ENCODE peak calls at places on chromosome 13, in four cellular contexts. F, D, B and U are unnamed samples.
A peak's percentile ranks its signal among the peaks of the same experiment; 100 is the strongest.

GRCh38 chr13:112859817-112860190 is 109.2 kb upstream of the MCF2L start:
- DNase-seq in D (no peak), F (peak; percentile 52), B (no peak), U (no peak)

GRCh38 chr13:113558461-113558860 is 26.1 kb upstream of the TFDP1 start:
- DNase-seq in D (no peak), B (no peak), F (no peak), U (no peak)

GRCh38 chr13:113971471-113972231 is 2.2 kb downstream of the C13orf46 start:
- DNase-seq in F (no peak), B (no peak), D (no peak), U (no peak)

GRCh38 chr13:20116213-20116612 is 44.6 kb downstream of the GJA3 start:
- DNase-seq in D (no peak), B (no peak), F (no peak), U (no peak)

GRCh38 chr13:23898101-23898500 is 799 bp upstream of the C1QTNF9B start:
- DNase-seq in F (no peak), B (no peak), D (no peak), U (no peak)

GRCh38 chr13:71866173-71867091 is 572 bp downstream of the DACH1 start:
- DNase-seq in D (peak; percentile 31), F (no peak), B (peak; percentile 69), U (no peak)

GRCh38 chr13:21971662-21972635 is 301.1 kb downstream of the FGF9 start:
- DNase-seq in F (no peak), B (no peak), D (no peak), U (no peak)

GRCh38 chr13:32228330-32229041 is 86.7 kb downstream of the ZAR1L start:
- DNase-seq in B (no peak), F (no peak), D (no peak), U (peak; percentile 18)

GRCh38 chr13:25980255-25980654 is 71.6 kb downstream of the SHISA2 start:
- DNase-seq in D (no peak), B (no peak), F (no peak), U (no peak)

GRCh38 chr13:43042410-43042921 is 19.1 kb downstream of the DNAJC15 start:
- DNase-seq in F (no peak), B (no peak), D (no peak), U (no peak)

GRCh38 chr13:106100261-106100919 is 435.1 kb downstream of the EFNB2 start:
- DNase-seq in B (peak; percentile 72), D (no peak), F (peak; percentile 85), U (no peak)

GRCh38 chr13:99322297-99323103 is 15.3 kb upstream of the GPR183 start:
- DNase-seq in D (no peak), F (peak; percentile 46), B (no peak), U (peak; percentile 61)

GRCh38 chr13:97324115-97324514 is 102.0 kb downstream of the MBNL2 start:
- DNase-seq in F (no peak), D (no peak), B (no peak), U (no peak)

GRCh38 chr13:28337196-28338045 is 157.5 kb downstream of the FLT1 start:
- DNase-seq in D (no peak), F (no peak), B (no peak), U (peak; percentile 15)

GRCh38 chr13:72255908-72256307 is 388.9 kb upstream of the DACH1 start:
- DNase-seq in D (no peak), B (peak; percentile 52), F (no peak), U (peak; percentile 37)

GRCh38 chr13:43424386-43424785 is 362.4 kb downstream of the ENOX1 start:
- DNase-seq in B (no peak), F (no peak), D (no peak), U (no peak)

GRCh38 chr13:111339366-111340143 is 19.1 kb downstream of the TEX29 start:
- DNase-seq in B (no peak), D (no peak), F (no peak), U (no peak)

GRCh38 chr13:79692846-79693245 is 211.9 kb downstream of the NDFIP2 start:
- DNase-seq in D (no peak), B (no peak), F (no peak), U (no peak)

DNA sequence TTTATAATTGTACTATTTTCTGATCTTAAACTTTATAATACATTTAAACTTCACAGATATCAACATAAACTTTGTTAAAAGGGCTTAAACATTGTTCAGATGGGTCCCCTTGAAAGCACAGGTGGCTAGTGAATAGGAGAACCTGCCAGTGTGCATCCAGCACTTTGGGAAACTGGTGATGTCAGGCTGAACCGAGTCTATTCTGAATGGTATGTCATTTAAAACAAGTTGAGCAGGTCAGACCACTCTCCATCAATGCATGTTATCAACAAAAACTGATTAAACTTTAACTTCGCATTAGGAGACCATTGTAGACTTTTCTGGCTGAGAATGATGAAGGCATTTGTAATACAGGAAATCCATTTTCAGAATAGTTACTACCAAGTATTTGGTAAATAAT is 50.1 kb upstream of the FREM2 start:
- DNase-seq in F (peak; percentile 42), D (no peak), B (no peak), U (no peak)
- H3K4me1 ChIP-seq in F (peaks cover 10% of the 10 kb centered on the region), D (no peaks in the 10 kb centered on the region), B (no peaks in the 10 kb centered on the region), U (no peaks in the 10 kb centered on the region)

DNA sequence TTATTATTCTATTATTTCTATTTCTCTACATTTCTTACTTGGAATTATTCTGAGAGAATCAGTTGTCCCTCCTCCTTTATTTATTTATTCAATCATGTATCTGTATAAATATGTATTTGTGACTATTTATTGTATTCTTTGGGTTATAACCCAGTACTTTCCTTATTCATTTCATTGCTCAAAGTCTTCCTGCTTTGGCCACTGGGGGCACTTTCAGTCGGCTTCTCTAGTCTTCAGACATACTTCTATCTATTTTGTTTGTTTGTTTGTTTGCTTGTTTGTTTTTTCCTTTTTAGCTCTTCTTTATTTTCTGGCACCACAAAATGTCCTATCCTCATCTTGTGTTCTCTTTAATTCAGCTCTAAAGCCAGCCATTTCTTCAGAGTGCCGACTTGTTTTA is 260.4 kb downstream of the NALCN start:
- DNase-seq in D (no peak), F (no peak), B (no peak), U (no peak)
- TF ChIP-seq CTCF in D (peak; percentile 13), F (peak; percentile 66), B (peak; percentile 34), U (peak; percentile 48)

GRCh38 chr13:34939771-34940170 is 2.3 kb upstream of the NBEA start:
- DNase-seq in F (no peak), D (no peak), B (no peak), U (no peak)

GRCh38 chr13:34941835-34942731 is at the start of gene NBEA:
- DNase-seq in F (peak; percentile 82), B (peak; percentile 98), D (peak; percentile 87), U (peak; percentile 19)

GRCh38 chr13:34943675-34944634 is 1.9 kb downstream of the NBEA start:
- DNase-seq in B (no peak), D (no peak), F (no peak), U (no peak)

GRCh38 chr13:34941436-34941834 is 635 bp upstream of the NBEA start:
- DNase-seq in D (no peak), F (no peak), B (no peak), U (no peak)

GRCh38 chr13:34942732-34943674 is 933 bp downstream of the NBEA start:
- DNase-seq in B (peak; percentile 63), D (peak; percentile 26), F (no peak), U (no peak)
- H3K27ac ChIP-seq in B (no peak overlapping the region), D (peak overlapping the region; percentile 78), F (no peak overlapping the region), U (no peak overlapping the region)

GRCh38 chr13:78649997-78650724 is 8.8 kb downstream of the OBI1 start:
- DNase-seq in F (no peak), B (no peak), D (no peak), U (no peak)
- H3K4me1 ChIP-seq in F (no peaks in the 10 kb centered on the region), B (no peaks in the 10 kb centered on the region), D (no peaks in the 10 kb centered on the region), U (no peaks in the 10 kb centered on the region)

GRCh38 chr13:91817250-91817649 is 418.8 kb downstream of the GPC5 start:
- DNase-seq in D (no peak), F (no peak), B (no peak), U (no peak)
- TF ChIP-seq CTCF in D (peak; percentile 16), F (peak; percentile 50), B (no peak), U (no peak)

DNA sequence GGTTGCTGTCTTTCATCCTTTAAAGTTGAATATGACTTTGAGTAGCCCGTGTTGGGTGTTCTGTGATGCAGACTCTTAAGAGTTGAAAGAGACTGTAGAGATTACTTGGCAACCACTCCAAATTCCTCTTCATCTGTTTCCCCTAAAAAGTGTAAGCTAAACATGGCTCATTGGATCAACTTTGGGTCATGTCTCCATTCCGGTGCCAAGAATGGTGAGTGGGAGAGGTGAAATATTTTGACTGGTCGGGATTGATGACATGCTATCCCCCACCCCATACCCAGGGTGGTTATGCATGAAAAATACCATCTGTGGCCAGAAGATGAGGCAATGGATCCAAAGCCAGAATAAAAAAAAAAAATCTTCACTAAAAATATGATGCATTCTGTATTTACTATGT is 281.3 kb upstream of the SOX21 start:
- DNase-seq in F (no peak), B (no peak), D (no peak), U (no peak)
- H3K27ac ChIP-seq in F (no peak overlapping the region), B (no peak overlapping the region), D (no peak overlapping the region), U (no peak overlapping the region)

GRCh38 chr13:51874651-51875050 is 12.9 kb downstream of the CCDC70 start:
- DNase-seq in D (no peak), B (no peak), F (no peak), U (no peak)

GRCh38 chr13:51883226-51883600 is 21.4 kb downstream of the CCDC70 start:
- DNase-seq in F (no peak), B (no peak), D (no peak), U (no peak)

GRCh38 chr13:51882570-51883225 is 20.9 kb downstream of the CCDC70 start:
- DNase-seq in B (peak; percentile 22), D (no peak), F (no peak), U (no peak)

GRCh38 chr13:51881296-51881695 is 19.5 kb downstream of the CCDC70 start:
- DNase-seq in B (no peak), F (no peak), D (no peak), U (no peak)

DNA sequence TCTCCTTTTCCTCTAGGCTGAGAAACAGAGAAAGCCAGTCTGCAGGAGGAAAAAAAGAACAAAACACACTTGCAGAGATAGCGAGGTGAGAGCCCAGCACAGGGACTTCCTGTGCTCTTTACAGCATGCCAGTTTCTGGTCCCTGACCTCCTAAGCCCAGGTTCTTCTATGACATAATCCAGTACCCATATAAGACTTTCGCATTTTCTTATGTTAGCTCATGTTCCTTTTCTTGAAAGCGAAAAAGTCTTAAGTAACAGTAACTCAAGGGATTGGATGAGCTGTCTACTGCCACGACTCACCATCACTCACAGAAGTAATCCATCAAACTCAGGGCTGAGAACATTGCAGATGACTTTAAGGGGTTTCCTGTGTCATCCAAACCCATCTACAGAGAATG is 17.4 kb downstream of the CCDC70 start:
- DNase-seq in F (no peak), B (peak; percentile 1), D (no peak), U (peak; percentile 11)
- H3K4me1 ChIP-seq in F (no peaks in the 10 kb centered on the region), B (no peaks in the 10 kb centered on the region), D (no peaks in the 10 kb centered on the region), U (no peaks in the 10 kb centered on the region)

GRCh38 chr13:107373551-107373950 is 805.6 kb upstream of the ARGLU1 start:
- DNase-seq in B (no peak), F (peak; percentile 76), D (no peak), U (peak; percentile 19)
- TF ChIP-seq CTCF in B (peak; percentile 57), F (peak; percentile 72), D (peak; percentile 7), U (peak; percentile 14)

GRCh38 chr13:45466359-45466758 is 1.6 kb downstream of the COG3 start:
- DNase-seq in D (no peak), F (no peak), B (no peak), U (no peak)
- H3K27ac ChIP-seq in D (no peak overlapping the region), F (no peak overlapping the region), B (no peak overlapping the region), U (no peak overlapping the region)